ENCODE peak calls at places on chromosomes 11 and 22, in four cellular contexts. N is GM12878, G is K562, Z is HepG2. K is an unnamed sample.

GRCh38 chr11:114563077-114563476 is 3.4 kb upstream of the NXPE1 start:
- DNase-seq in N (no peak), G (no peak), Z (no peak), K (no peak)

GRCh38 chr11:59178401-59178800 is 6.5 kb downstream of the DTX4 start:
- DNase-seq in N (no peak), G (no peak), Z (no peak), K (no peak)

GRCh38 chr11:46063138-46063537 is 58.1 kb downstream of the PHF21A start:
- DNase-seq in N (no peak), G (no peak), Z (no peak), K (no peak)

GRCh38 chr11:4882543-4882942 is 843 bp downstream of the OR51T1 start:
- DNase-seq in N (no peak), G (peak; percentile 40), Z (no peak), K (no peak)

GRCh38 chr11:83159901-83160865 is 3.3 kb downstream of the PCF11 start:
- DNase-seq in N (no peak), G (no peak), Z (no peak), K (no peak)

GRCh38 chr11:124170801-124171586 is 12.2 kb upstream of the OR10D3 start:
- DNase-seq in N (no peak), G (peak; percentile 94), Z (no peak), K (no peak)

GRCh38 chr11:67114275-67114896 is 4.7 kb upstream of the KDM2A start:
- DNase-seq in N (no peak), G (no peak), Z (no peak), K (no peak)

GRCh38 chr11:120929664-120930154 is 94.2 kb upstream of the TBCEL start:
- DNase-seq in N (no peak), G (peak; percentile 70), Z (peak; percentile 30), K (peak; percentile 84)

GRCh38 chr11:21411114-21411513 is 741.7 kb downstream of the NELL1 start:
- DNase-seq in N (no peak), G (no peak), Z (peak; percentile 2), K (no peak)

GRCh38 chr11:111795333-111795985 is 29.3 kb upstream of the PPP2R1B start:
- DNase-seq in N (no peak), G (no peak), Z (peak; percentile 60), K (no peak)

GRCh38 chr22:38108561-38109319 is 1.7 kb downstream of the BAIAP2L2 start:
- DNase-seq in N (no peak), G (no peak), Z (no peak), K (no peak)

GRCh38 chr11:34342008-34342533 is 15.7 kb downstream of the ABTB2 start:
- DNase-seq in N (no peak), G (no peak), Z (no peak), K (no peak)

GRCh38 chr11:123438191-123438627 is 8.1 kb downstream of the GRAMD1B start:
- DNase-seq in N (no peak), G (no peak), Z (no peak), K (peak; percentile 28)

GRCh38 chr11:65851083-65851579 is 6.8 kb downstream of the CFL1 start:
- DNase-seq in N (no peak), G (peak; percentile 53), Z (no peak), K (peak; percentile 63)

GRCh38 chr11:75716659-75717058 is 979 bp upstream of the MOGAT2 start:
- DNase-seq in N (no peak), G (no peak), Z (no peak), K (no peak)

GRCh38 chr11:75718406-75719088 is 909 bp downstream of the MOGAT2 start:
- DNase-seq in N (no peak), G (no peak), Z (peak; percentile 65), K (no peak)

GRCh38 chr11:75715688-75716087 is 1.9 kb upstream of the MOGAT2 start:
- DNase-seq in N (no peak), G (no peak), Z (no peak), K (no peak)

GRCh38 chr11:75717608-75718403 is at the start of gene MOGAT2:
- DNase-seq in N (no peak), G (no peak), Z (no peak), K (no peak)

GRCh38 chr11:75714211-75714610 is 3.4 kb upstream of the MOGAT2 start:
- DNase-seq in N (no peak), G (peak; percentile 82), Z (no peak), K (no peak)
- TF ChIP-seq TCF7 in N (no peak), G (no peak), Z (no peak), K (no peak)

GRCh38 chr11:68411501-68411991 is 49.0 kb upstream of the PPP6R3 start:
- DNase-seq in N (no peak), G (no peak), Z (no peak), K (no peak)
- TF ChIP-seq TCF7 in N (no peak), G (no peak), Z (no peak), K (no peak)

GRCh38 chr11:118291453-118291852 is 13.1 kb upstream of the CD3E start:
- DNase-seq in N (no peak), G (no peak), Z (no peak), K (no peak)

GRCh38 chr11:118295834-118296454 is 8.6 kb upstream of the CD3E start:
- DNase-seq in N (no peak), G (peak; percentile 50), Z (peak; percentile 28), K (no peak)

GRCh38 chr11:118290923-118291322 is 13.6 kb upstream of the CD3E start:
- DNase-seq in N (no peak), G (peak; percentile 30), Z (peak; percentile 74), K (no peak)

GRCh38 chr11:118294053-118294452 is 10.5 kb upstream of the CD3E start:
- DNase-seq in N (no peak), G (no peak), Z (no peak), K (no peak)

GRCh38 chr11:118295199-118295598 is 9.3 kb upstream of the CD3E start:
- DNase-seq in N (no peak), G (no peak), Z (no peak), K (no peak)
- TF ChIP-seq TCF7 in N (no peak), G (no peak), Z (no peak), K (no peak)

GRCh38 chr11:35781342-35782171 is 119.0 kb downstream of the TRIM44 start:
- DNase-seq in N (no peak), G (no peak), Z (no peak), K (no peak)
- TF ChIP-seq TCF7 in N (no peak), G (no peak), Z (no peak), K (no peak)

DNA sequence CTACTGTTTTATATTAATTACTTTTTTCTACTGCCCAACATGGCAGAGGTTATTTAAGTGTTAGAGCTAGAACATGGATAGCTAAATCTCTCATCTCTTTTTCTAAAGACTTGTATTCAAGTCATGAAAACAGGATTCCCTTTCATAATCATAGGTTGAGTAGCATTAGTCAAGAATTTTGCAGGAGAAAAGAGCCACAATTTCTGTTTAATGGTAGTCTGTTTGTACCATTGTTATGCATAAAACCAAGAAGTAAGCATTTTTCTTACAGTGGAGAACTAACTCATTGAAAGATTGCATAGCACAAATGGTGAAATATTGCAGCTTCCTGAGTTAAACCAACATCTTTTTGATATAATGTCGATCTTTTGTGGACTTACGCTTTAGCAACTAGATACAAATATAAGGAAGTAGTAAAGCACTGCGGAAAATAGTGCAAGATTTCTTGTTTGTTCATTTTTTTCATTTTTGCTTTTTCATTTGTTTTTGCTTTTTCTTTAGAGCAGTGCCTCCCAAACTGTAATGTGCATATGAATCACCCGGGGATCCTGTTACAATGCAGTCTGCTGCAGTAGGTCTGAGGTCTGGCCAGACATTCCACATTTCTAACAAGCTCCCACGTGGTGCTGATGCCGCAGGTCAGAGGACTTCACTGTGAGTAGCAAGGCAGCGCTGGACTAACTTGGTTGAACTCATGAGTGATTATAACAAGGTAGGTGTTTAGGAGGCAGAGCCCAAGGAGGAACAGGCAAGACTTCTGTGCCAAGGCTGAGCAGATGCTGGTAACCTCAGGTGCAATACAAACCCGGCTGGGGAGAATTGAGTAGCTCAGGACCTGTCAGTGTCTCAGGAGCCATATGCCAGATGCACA is 4.6 kb downstream of the ETS1 start:
- DNase-seq in N (no peak), G (no peak), Z (no peak), K (peak; percentile 69)
- TF ChIP-seq TCF7 in N (no peak), G (no peak), Z (no peak), K (no peak)

GRCh38 chr11:68890490-68891231 is 13.0 kb downstream of the MRPL21 start:
- DNase-seq in N (no peak), G (no peak), Z (no peak), K (no peak)
- TF ChIP-seq TCF7 in N (no peak), G (no peak), Z (no peak), K (no peak)

DNA sequence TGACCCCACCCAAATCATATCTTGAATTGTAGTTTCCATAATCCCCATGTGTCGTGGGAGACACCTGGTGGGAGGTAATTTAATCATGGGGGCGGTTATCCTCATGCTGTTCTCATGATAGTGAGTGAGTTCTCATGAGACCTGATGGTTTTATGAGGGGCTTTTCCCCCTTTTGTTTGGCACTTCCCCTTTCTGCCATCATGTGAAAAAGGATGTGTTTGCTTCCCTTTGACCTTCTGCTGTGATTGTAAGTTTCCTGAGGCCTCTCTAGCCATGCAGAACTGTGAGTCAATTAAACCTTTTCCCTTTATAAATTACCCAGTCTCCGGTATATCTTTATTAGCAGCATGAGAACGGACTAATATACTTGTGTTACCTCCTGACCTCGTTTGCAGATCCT is 156.6 kb upstream of the MTNR1B start:
- DNase-seq in N (no peak), G (no peak), Z (no peak), K (no peak)
- TF ChIP-seq TCF7 in N (no peak), G (no peak), Z (no peak), K (no peak)

K was measured in WTC11.